ENCODE peak calls at places on chromosomes 12 and 14, in five cellular contexts. U, H, G, V and T are unnamed samples.

GRCh38 chr14:75053396-75054289 is 2.4 kb upstream of the MLH3 start:
- DNase-seq in U (no peak), H (no peak), G (no peak), V (no peak), T (no peak)

GRCh38 chr12:48037267-48037915 is 33.1 kb upstream of the COL2A1 start:
- DNase-seq in U (no peak), H (no peak), G (no peak), V (peak), T (peak)

GRCh38 chr12:111819191-111820158 is 22.6 kb upstream of the MAPKAPK5 start:
- DNase-seq in U (peak), H (no peak), G (no peak), V (no peak), T (no peak)

GRCh38 chr12:42145197-42145549 is 499 bp upstream of the GXYLT1 start:
- DNase-seq in U (peak), H (no peak), G (no peak), V (peak), T (no peak)

GRCh38 chr12:57342207-57342691 is 88.6 kb downstream of the R3HDM2 start:
- DNase-seq in U (no peak), H (peak), G (no peak), V (peak), T (peak)

GRCh38 chr12:84069079-84069661 is 843.4 kb downstream of the SLC6A15 start:
- DNase-seq in U (no peak), H (no peak), G (no peak), V (no peak), T (no peak)

GRCh38 chr14:51368721-51369163 is 128.7 kb downstream of the TMX1 start:
- DNase-seq in U (no peak), H (no peak), G (no peak), V (peak), T (no peak)

GRCh38 chr12:109590566-109590965 is 17.0 kb downstream of the MVK start:
- DNase-seq in U (no peak), H (no peak), G (no peak), V (no peak), T (no peak)

GRCh38 chr14:90400904-90401561 is 4.2 kb downstream of the CALM1 start:
- DNase-seq in U (no peak), H (no peak), G (no peak), V (no peak), T (no peak)

GRCh38 chr14:77485901-77486678 is 12.5 kb downstream of the ISM2 start:
- DNase-seq in U (no peak), H (no peak), G (no peak), V (no peak), T (no peak)

GRCh38 chr14:74204481-74204880 is 34.8 kb upstream of the VSX2 start:
- DNase-seq in U (no peak), H (no peak), G (no peak), V (peak), T (no peak)

GRCh38 chr14:26984318-26985177 is 386.7 kb upstream of the NOVA1 start:
- DNase-seq in U (peak), H (peak), G (peak), V (peak), T (peak)

GRCh38 chr12:24851816-24852337 is 97.0 kb downstream of the BCAT1 start:
- DNase-seq in U (no peak), H (no peak), G (no peak), V (no peak), T (no peak)

GRCh38 chr12:55039761-55040160 is 20.0 kb downstream of the NEUROD4 start:
- DNase-seq in U (no peak), H (no peak), G (no peak), V (no peak), T (no peak)

DNA sequence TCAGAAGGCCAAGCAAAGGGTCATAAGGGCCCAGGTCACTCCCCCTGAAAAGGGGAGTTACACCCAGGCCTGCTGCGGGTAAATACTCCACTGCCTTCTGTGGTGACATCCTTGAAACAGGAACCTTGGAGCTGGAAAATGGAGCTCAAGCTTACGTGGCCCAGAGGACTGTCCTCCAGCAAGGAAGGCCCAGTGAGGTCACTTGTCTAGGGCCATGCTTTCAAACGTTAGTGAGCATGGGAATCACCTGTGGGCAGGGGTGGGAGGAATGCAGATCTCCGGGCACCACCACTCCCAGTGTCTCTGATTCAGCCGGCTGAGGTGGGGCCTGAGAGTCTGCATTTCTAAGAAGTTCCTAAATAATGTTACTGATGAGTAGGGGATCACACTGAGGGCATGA is 140.5 kb upstream of the CCND2 start:
- DNase-seq in U (no peak), H (no peak), G (no peak), V (no peak), T (no peak)
- TF ChIP-seq CTCF in U (no peak), H (no peak), G (no peak), V (no peak), T (no peak)

GRCh38 chr14:20723458-20723857 is 22.2 kb upstream of the EDDM3A start:
- DNase-seq in U (no peak), H (no peak), G (no peak), V (peak), T (no peak)

GRCh38 chr14:20722016-20722415 is 23.7 kb upstream of the EDDM3A start:
- DNase-seq in U (no peak), H (no peak), G (no peak), V (no peak), T (no peak)

GRCh38 chr14:20720741-20721140 is 24.9 kb upstream of the EDDM3A start:
- DNase-seq in U (no peak), H (no peak), G (no peak), V (no peak), T (no peak)

GRCh38 chr14:20714593-20715250 is 26.2 kb downstream of the ANG start:
- DNase-seq in U (no peak), H (peak), G (peak), V (no peak), T (peak)

DNA sequence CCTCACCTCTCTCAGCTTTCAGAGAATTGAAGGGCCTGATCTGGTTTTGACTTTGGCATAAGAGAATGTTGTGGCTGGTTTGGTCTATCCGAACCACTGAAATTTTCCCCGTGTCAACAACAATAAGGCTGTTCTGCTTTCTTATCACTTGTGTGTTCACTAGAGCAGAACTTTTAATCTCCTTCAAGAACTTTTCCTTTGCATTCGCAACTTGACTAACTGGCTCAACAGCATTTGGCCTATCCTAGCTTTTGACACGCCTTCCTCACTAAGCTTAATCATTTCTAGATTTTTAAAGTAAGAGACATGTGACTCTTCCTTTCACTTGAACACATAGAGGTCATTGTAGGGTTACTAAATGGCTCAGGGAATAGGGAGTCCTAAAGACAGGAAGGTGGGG is 25.9 kb upstream of the EDDM3A start:
- DNase-seq in U (no peak), H (peak), G (peak), V (no peak), T (peak)
- H3K27ac ChIP-seq in U (no peak), H (peak), G (peak), V (no peak), T (no peak)

DNA sequence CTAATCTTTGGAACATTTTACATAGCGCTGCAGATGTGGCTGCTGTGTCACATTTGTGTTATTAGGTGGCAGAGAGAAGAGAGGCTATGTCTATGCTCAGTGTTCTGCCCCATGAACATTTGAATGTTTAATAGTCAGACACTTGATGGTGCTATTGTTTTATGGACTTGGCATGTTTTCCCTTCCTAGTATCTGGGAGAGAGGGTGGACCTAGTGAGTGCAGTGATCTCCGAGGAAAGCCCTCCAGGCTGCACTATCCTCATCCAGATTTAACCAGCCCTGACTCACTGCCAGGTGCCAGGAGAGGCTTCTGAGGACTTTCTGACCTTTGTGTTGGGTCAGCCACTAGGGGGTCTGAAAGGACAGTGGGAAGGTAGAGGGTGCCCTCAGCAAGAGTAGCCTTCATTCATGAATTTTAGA is 24.3 kb downstream of the ZFC3H1 start:
- DNase-seq in U (peak), H (no peak), G (no peak), V (peak), T (peak)
- TF ChIP-seq CTCF in U (peak), H (no peak), G (no peak), V (peak), T (no peak)

DNA sequence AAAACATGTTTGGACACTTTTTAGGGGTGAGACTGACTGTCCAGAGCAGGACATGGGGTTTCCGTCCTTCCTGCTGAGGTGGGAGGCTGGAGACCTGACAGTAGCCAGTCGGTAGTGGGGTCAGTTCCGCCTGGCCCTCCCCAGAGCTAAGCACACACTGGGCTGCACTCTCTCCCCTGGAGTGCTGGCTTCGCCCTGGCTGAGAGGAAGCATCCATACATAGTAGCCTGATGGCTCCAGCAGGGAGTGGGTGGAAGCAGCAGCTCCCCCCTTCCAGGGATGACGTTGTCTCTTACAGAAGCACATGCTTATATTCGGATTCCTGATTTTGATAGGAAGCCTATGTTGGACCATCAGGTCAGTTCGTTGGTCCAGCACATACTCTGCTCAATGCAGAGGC is 40.4 kb downstream of the SFSWAP start:
- DNase-seq in U (no peak), H (no peak), G (no peak), V (no peak), T (no peak)
- H3K27ac ChIP-seq in U (no peak), H (no peak), G (no peak), V (peak), T (no peak)